ENCODE peak calls at places on chromosomes 3 and 15, in eight cellular contexts. N, E, A, H, I, L, T and W are unnamed samples.

GRCh38 chr3:87309601-87310000 is 33.2 kb upstream of the POU1F1 start:
- DNase-seq in E (no peak), A (no peak), H (no peak), L (no peak), N (no peak), T (no peak), I (no peak), W (no peak)

GRCh38 chr15:74780983-74781672 is 752 bp upstream of the CSK start:
- DNase-seq in T (no peak), A (no peak), I (no peak), E (no peak), N (peak), H (no peak), L (no peak), W (peak)

GRCh38 chr3:113948015-113948917 is 453 bp downstream of the ZDHHC23 start:
- DNase-seq in H (peak), A (peak), T (no peak), N (peak), I (no peak), L (no peak), E (peak), W (no peak)

GRCh38 chr15:88653200-88654064 is 14.6 kb downstream of the ISG20 start:
- DNase-seq in N (no peak), E (no peak), L (no peak), T (no peak), I (no peak), A (peak), H (no peak), W (peak)

GRCh38 chr15:60672400-60672799 is 193.5 kb upstream of the ICE2 start:
- DNase-seq in H (no peak), L (no peak), N (peak), I (no peak), T (no peak), E (no peak), A (no peak), W (no peak)

GRCh38 chr3:158725348-158725966 is 6.8 kb downstream of the RARRES1 start:
- DNase-seq in H (peak), N (no peak), E (peak), A (no peak), L (peak), I (no peak), T (peak), W (no peak)

GRCh38 chr3:52247455-52248164 is 2.1 kb downstream of the PPM1M start:
- DNase-seq in T (no peak), A (peak), N (no peak), L (no peak), H (no peak), E (peak), I (no peak), W (no peak)

GRCh38 chr3:192727032-192727847 is at the start of gene FGF12:
- DNase-seq in E (peak), L (no peak), H (peak), T (no peak), A (no peak), I (peak), N (peak), W (no peak)

GRCh38 chr15:55768670-55769185 is 25.8 kb upstream of the PRTG start:
- DNase-seq in L (no peak), H (no peak), E (no peak), N (no peak), T (no peak), A (no peak), I (no peak), W (no peak)

GRCh38 chr3:23810342-23811116 is 4.8 kb downstream of the UBE2E1 start:
- DNase-seq in E (peak), I (peak), H (peak), N (peak), T (no peak), A (peak), L (no peak), W (peak)

GRCh38 chr3:30370681-30371271 is 235.6 kb upstream of the TGFBR2 start:
- DNase-seq in N (no peak), I (no peak), T (no peak), L (peak), H (no peak), A (no peak), E (no peak), W (no peak)

GRCh38 chr15:45087513-45087912 is 26.5 kb downstream of the DUOX2 start:
- DNase-seq in H (no peak), I (no peak), A (no peak), T (no peak), L (no peak), E (no peak), N (peak), W (no peak)

GRCh38 chr3:173371848-173372487 is 25.6 kb upstream of the NLGN1 start:
- DNase-seq in H (peak), L (no peak), N (peak), I (no peak), A (no peak), E (no peak), T (no peak), W (no peak)

GRCh38 chr15:57323806-57324589 is 52.3 kb upstream of the CGNL1 start:
- DNase-seq in N (peak), T (peak), I (peak), L (peak), H (no peak), A (no peak), E (peak), W (no peak)

GRCh38 chr3:30201715-30202114 is 404.7 kb upstream of the TGFBR2 start:
- DNase-seq in N (no peak), E (no peak), H (no peak), I (no peak), T (no peak), A (no peak), L (no peak), W (no peak)

GRCh38 chr15:27806396-27806795 is 292.7 kb downstream of the OCA2 start:
- DNase-seq in H (no peak), N (no peak), T (no peak), L (no peak), E (no peak), A (no peak), I (no peak), W (no peak)

GRCh38 chr3:81914254-81914653 is 152.8 kb upstream of the GBE1 start:
- DNase-seq in T (no peak), I (no peak), L (no peak), N (no peak), E (no peak), H (no peak), A (no peak), W (no peak)

GRCh38 chr15:45134682-45135604 is 5.1 kb downstream of the DUOX1 start:
- DNase-seq in I (no peak), T (no peak), H (no peak), A (no peak), L (no peak), N (peak), E (no peak), W (no peak)

GRCh38 chr15:62462721-62463120 is 297.6 kb upstream of the C2CD4B start:
- DNase-seq in A (no peak), H (no peak), I (no peak), L (no peak), E (no peak), T (no peak), N (no peak), W (no peak)

GRCh38 chr3:414063-414462 is 217.5 kb downstream of the CHL1 start:
- DNase-seq in I (peak), H (no peak), T (no peak), N (peak), E (no peak), A (no peak), L (no peak), W (no peak)

GRCh38 chr15:78761020-78761419 is 50.2 kb downstream of the ADAMTS7 start:
- DNase-seq in A (peak), H (peak), N (no peak), T (no peak), I (no peak), E (peak), L (no peak), W (no peak)

GRCh38 chr3:36408146-36408545 is 27.8 kb downstream of the STAC start:
- DNase-seq in L (no peak), A (no peak), H (no peak), T (no peak), I (no peak), N (peak), E (no peak), W (no peak)

GRCh38 chr3:48560648-48561018 is 2.9 kb downstream of the UCN2 start:
- DNase-seq in I (no peak), N (no peak), A (no peak), L (no peak), H (no peak), E (no peak), T (no peak), W (no peak)

GRCh38 chr3:170203457-170203856 is 18.8 kb upstream of the PRKCI start:
- DNase-seq in T (no peak), L (no peak), I (no peak), H (no peak), E (no peak), A (no peak), N (no peak), W (no peak)

GRCh38 chr3:192747746-192748145 is 20.4 kb upstream of the FGF12 start:
- DNase-seq in T (no peak), L (no peak), H (no peak), A (no peak), N (peak), I (no peak), E (no peak), W (no peak)

GRCh38 chr15:40063563-40064011 is 24.6 kb upstream of the SRP14 start:
- DNase-seq in N (no peak), A (no peak), I (no peak), T (no peak), H (no peak), L (no peak), E (no peak), W (no peak)

GRCh38 chr3:149417174-149417573 is 39.7 kb upstream of the TM4SF1 start:
- DNase-seq in A (no peak), N (no peak), H (no peak), T (no peak), E (no peak), L (no peak), I (no peak), W (no peak)

GRCh38 chr15:82139823-82140268 is 94.0 kb upstream of the MEX3B start:
- DNase-seq in T (no peak), E (no peak), N (peak), H (no peak), I (peak), L (no peak), A (no peak), W (no peak)

DNA sequence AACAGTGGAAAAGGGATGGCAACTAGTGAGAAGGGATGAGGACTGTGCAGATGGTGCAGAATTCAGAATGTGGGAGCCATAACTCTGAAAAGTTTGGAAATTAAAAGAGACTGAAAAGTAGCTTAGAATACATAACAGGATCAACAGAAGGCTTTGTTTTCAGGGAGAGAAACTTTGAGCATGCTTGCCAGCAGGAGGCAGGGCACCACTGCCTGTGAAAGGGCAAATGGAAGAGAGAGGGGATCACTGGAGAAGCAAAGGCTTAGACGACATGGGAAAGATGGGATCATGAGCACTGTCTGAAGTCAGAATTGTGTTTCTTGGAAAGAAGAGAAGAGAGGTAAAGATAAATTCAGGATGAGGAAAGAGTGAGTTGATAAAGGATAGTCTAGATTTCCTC is 99.6 kb downstream of the ABI3BP start:
- DNase-seq in E (peak), L (no peak), T (no peak), A (no peak), H (peak), N (peak), I (no peak), W (no peak)
- TF ChIP-seq CTCF in E (peak), L (peak), T (peak), A (no peak), H (no peak), N (peak), I (no peak), W (no peak)

GRCh38 chr15:64841258-64842098 is at the start of gene PLEKHO2:
- DNase-seq in I (peak), A (peak), N (peak), H (peak), T (no peak), E (peak), L (peak), W (peak)

GRCh38 chr15:64842099-64842940 is 605 bp downstream of the PLEKHO2 start:
- DNase-seq in N (peak), A (no peak), E (no peak), I (no peak), L (no peak), T (no peak), H (no peak), W (no peak)

GRCh38 chr15:64844576-64845140 is 2.9 kb downstream of the PLEKHO2 start:
- DNase-seq in A (no peak), E (peak), H (no peak), N (no peak), I (no peak), T (no peak), L (no peak), W (no peak)

GRCh38 chr15:64843996-64844395 is 2.3 kb downstream of the PLEKHO2 start:
- DNase-seq in L (no peak), E (no peak), H (no peak), I (no peak), N (no peak), T (no peak), A (no peak), W (no peak)

GRCh38 chr15:64842986-64843561 is 1.4 kb downstream of the PLEKHO2 start:
- DNase-seq in E (no peak), H (peak), N (no peak), I (no peak), T (no peak), A (peak), L (no peak), W (no peak)
- TF ChIP-seq CTCF in E (no peak), H (no peak), N (no peak), I (peak), T (peak), A (no peak), L (no peak), W (no peak)

DNA sequence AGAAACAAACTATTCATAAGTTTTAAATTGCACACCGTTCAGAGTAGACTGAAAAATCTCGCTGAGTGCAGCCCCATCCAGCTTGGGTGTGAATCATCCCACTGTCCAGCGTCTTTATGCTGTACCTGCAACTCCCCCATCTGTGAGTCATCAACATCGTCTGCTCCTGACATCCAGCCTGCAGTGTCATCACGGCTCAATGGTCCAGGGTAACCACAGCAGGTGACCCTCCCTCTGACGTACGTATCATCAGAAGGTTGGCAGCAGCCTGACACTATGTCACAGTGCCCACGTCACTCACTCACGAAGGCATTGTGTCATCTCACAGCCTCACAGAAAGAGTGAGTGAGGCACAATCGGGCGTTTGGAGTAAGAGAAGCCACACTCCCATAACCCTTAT is 65.2 kb downstream of the TPRA1 start:
- DNase-seq in A (no peak), L (no peak), N (no peak), I (peak), E (no peak), T (peak), H (no peak), W (no peak)
- TF ChIP-seq CTCF in A (no peak), L (no peak), N (no peak), I (no peak), E (no peak), T (no peak), H (no peak), W (no peak)

GRCh38 chr3:19543212-19543841 is 390.7 kb downstream of the EFHB start:
- DNase-seq in L (no peak), H (no peak), I (no peak), A (no peak), E (no peak), T (no peak), N (peak), W (peak)
- TF ChIP-seq CTCF in L (no peak), H (no peak), I (peak), A (no peak), E (peak), T (peak), N (peak), W (peak)

DNA sequence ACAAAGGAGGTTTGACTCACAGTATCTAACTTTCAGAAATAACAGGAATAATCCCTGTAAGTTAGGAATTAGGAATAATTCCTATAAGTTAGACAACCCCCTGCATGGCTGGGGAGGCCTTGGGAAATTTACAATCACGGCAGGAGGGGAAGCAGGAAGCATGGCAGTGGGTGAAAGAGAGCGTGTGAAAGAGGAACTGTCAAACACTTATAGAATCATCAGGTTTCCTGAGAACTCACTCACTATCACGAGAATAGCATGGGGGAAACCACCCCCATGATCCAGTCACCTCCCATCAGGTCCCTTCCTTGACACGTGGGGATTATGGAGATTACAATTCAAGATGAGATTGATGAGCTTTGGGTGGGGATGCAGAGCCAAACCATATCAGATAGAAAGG is 385.5 kb downstream of the IL20RB start:
- DNase-seq in T (no peak), I (no peak), L (no peak), N (no peak), H (no peak), E (no peak), A (no peak), W (no peak)
- TF ChIP-seq CTCF in T (no peak), I (no peak), L (no peak), N (no peak), H (no peak), E (no peak), A (no peak), W (no peak)

GRCh38 chr3:77815467-77815866 is 775.6 kb downstream of the ROBO2 start:
- DNase-seq in N (peak), A (no peak), E (no peak), T (no peak), L (no peak), I (no peak), H (no peak), W (no peak)
- TF ChIP-seq CTCF in N (peak), A (no peak), E (no peak), T (peak), L (peak), I (no peak), H (no peak), W (no peak)

DNA sequence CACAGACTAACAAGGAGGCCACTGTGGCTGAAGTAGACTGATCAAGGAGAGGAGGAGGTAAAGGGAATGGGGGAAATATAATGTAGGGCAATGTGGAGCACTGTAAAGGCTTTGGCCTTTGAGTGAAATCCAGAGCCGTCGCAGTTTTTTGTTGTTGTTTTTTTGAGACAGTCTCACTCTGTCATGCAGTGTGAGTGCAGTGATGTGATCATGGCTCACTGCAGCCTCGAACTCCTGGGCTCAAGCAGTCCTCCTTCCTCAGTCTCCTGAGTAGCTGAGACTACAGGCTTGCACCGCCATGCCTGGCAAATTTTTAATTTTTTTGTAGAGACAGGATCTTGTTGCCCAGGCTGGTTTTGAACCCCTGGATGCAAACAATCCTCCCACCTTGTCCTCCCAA is 32.2 kb downstream of the PPP4R2 start:
- DNase-seq in A (no peak), E (no peak), N (no peak), I (no peak), T (no peak), L (no peak), H (no peak), W (no peak)
- TF ChIP-seq CTCF in A (no peak), E (no peak), N (no peak), I (no peak), T (no peak), L (no peak), H (no peak), W (no peak)

GRCh38 chr3:107756649-107757048 is 233.9 kb downstream of the BBX start:
- DNase-seq in A (no peak), N (no peak), I (no peak), L (no peak), T (no peak), H (no peak), E (no peak), W (no peak)

GRCh38 chr3:107753494-107753893 is 230.7 kb downstream of the BBX start:
- DNase-seq in N (peak), I (no peak), E (no peak), L (no peak), A (no peak), T (peak), H (no peak), W (no peak)

GRCh38 chr3:107757140-107757539 is 234.4 kb downstream of the BBX start:
- DNase-seq in H (no peak), E (no peak), N (no peak), I (no peak), L (no peak), T (no peak), A (no peak), W (no peak)

GRCh38 chr3:107753988-107754387 is 231.2 kb downstream of the BBX start:
- DNase-seq in E (no peak), H (no peak), I (no peak), N (no peak), L (no peak), T (no peak), A (no peak), W (no peak)

DNA sequence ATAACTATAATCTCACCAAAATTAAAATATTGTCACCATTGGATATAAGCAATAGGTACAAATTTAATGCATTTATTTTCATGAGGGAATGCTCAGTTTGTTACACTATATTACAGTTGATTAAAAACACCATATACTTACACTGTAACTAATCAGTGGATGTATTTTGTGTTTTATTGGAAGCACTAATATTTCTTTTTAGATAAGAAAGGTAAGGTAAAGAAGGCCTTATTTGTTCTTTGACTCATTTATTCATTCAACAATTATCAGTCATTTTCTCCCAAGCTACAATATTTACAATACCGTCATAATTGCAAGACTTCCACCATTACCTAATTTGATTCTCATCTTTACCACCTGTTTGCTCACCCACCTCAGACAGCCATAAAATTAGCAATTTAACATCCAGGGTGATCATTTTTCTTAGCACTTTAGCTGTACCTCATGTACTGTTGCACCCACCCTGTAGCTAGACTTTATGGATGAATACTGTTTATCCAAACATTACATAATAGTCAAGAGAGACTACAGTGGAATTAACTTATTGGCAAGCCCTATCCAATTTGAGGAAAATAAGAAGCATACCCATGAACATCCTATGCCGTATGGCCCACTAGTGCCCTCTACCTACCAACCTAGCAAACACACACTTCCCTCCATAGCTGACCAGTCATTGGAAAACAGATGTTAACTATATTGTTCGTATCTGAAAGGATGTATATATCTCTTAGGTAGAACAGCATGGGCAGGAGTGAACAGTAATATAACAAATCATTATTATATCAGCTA is 229.6 kb downstream of the BBX start:
- DNase-seq in E (no peak), N (peak), A (no peak), T (no peak), L (no peak), I (no peak), H (no peak), W (no peak)
- TF ChIP-seq CTCF in E (no peak), N (peak), A (no peak), T (peak), L (peak), I (peak), H (no peak), W (no peak)

GRCh38 chr3:72265250-72265649 is 480.3 kb upstream of the PROK2 start:
- DNase-seq in L (no peak), A (no peak), N (peak), T (no peak), H (no peak), I (peak), E (no peak), W (no peak)
- TF ChIP-seq CTCF in L (peak), A (no peak), N (peak), T (no peak), H (no peak), I (peak), E (no peak), W (no peak)